ENCODE peak calls at places on chromosomes 16 and 17, in four cellular contexts. D is HepG2, L is K562, X is GM12878. Q is an unnamed sample.

GRCh38 chr17:309361-309888 is 43.2 kb downstream of the RPH3AL start:
- DNase-seq in D (peak), L (peak), X (no peak), Q (peak)

GRCh38 chr16:24685539-24686432 is 43.7 kb upstream of the TNRC6A start:
- DNase-seq in D (peak), L (peak), X (no peak), Q (peak)

GRCh38 chr17:39082482-39082881 is 69.0 kb downstream of the PLXDC1 start:
- DNase-seq in D (no peak), L (no peak), X (no peak), Q (no peak)

GRCh38 chr17:50550661-50551432 is 3.9 kb downstream of the SPATA20 start:
- DNase-seq in D (peak), L (peak), X (no peak), Q (peak)

GRCh38 chr17:18362509-18363020 is 785 bp downstream of the SHMT1 start:
- DNase-seq in D (peak), L (no peak), X (no peak), Q (peak)

GRCh38 chr16:27302126-27302525 is 11.6 kb upstream of the IL4R start:
- DNase-seq in D (no peak), L (no peak), X (no peak), Q (no peak)

GRCh38 chr16:29899516-29900101 is at the start of gene SEZ6L2:
- DNase-seq in D (peak), L (peak), X (no peak), Q (peak)

GRCh38 chr16:84718-85452 is 6.9 kb downstream of the MPG start:
- DNase-seq in D (no peak), L (no peak), X (peak), Q (no peak)

GRCh38 chr16:82782715-82783251 is 156.0 kb downstream of the CDH13 start:
- DNase-seq in D (no peak), L (no peak), X (no peak), Q (no peak)

GRCh38 chr16:85718682-85719081 is 29.9 kb upstream of the GINS2 start:
- DNase-seq in D (peak), L (peak), X (no peak), Q (peak)

GRCh38 chr17:36858119-36859002 is 78.9 kb upstream of the LHX1 start:
- DNase-seq in D (peak), L (no peak), X (no peak), Q (no peak)

GRCh38 chr17:75531724-75532090 is 6.2 kb downstream of the LLGL2 start:
- DNase-seq in D (no peak), L (no peak), X (no peak), Q (no peak)

GRCh38 chr16:87964049-87964448 is 12.8 kb downstream of the BANP start:
- DNase-seq in D (no peak), L (no peak), X (no peak), Q (no peak)

GRCh38 chr16:54126907-54127306 is 159.7 kb downstream of the IRX3 start:
- DNase-seq in D (no peak), L (no peak), X (no peak), Q (no peak)

GRCh38 chr16:14961405-14962186 is 13.2 kb upstream of the PDXDC1 start:
- DNase-seq in D (no peak), L (no peak), X (no peak), Q (no peak)

GRCh38 chr17:32794533-32795246 is 82.2 kb downstream of the MYO1D start:
- DNase-seq in D (peak), L (peak), X (no peak), Q (no peak)

GRCh38 chr16:13453325-13453724 is 466.6 kb upstream of the ERCC4 start:
- DNase-seq in D (no peak), L (no peak), X (no peak), Q (no peak)

GRCh38 chr16:55543470-55543869 is 23.0 kb upstream of the CAPNS2 start:
- DNase-seq in D (peak), L (no peak), X (no peak), Q (no peak)

GRCh38 chr16:88857728-88858339 is 907 bp downstream of the TRAPPC2L start:
- DNase-seq in D (peak), L (peak), X (no peak), Q (peak)

GRCh38 chr16:85402910-85403692 is 210.0 kb upstream of the GSE1 start:
- DNase-seq in D (no peak), L (peak), X (no peak), Q (no peak)

GRCh38 chr17:4038076-4038475 is 73.8 kb upstream of the ATP2A3 start:
- DNase-seq in D (no peak), L (no peak), X (no peak), Q (no peak)

GRCh38 chr17:48259710-48260291 is 152.2 kb downstream of the SNX11 start:
- DNase-seq in D (no peak), L (peak), X (no peak), Q (no peak)

GRCh38 chr17:46167826-46168569 is 25.2 kb downstream of the KANSL1 start:
- DNase-seq in D (peak), L (no peak), X (no peak), Q (no peak)

GRCh38 chr16:84582958-84583516 is 34.8 kb downstream of the COTL1 start:
- DNase-seq in D (no peak), L (no peak), X (no peak), Q (no peak)

GRCh38 chr17:4877089-4877488 is 22.2 kb upstream of the C17orf107 start:
- DNase-seq in D (no peak), L (no peak), X (no peak), Q (no peak)

GRCh38 chr16:71229344-71229743 is 1.2 kb downstream of the HYDIN start:
- DNase-seq in D (no peak), L (no peak), X (no peak), Q (no peak)

GRCh38 chr17:79803421-79803996 is 6.6 kb upstream of the CBX8 start:
- DNase-seq in D (no peak), L (no peak), X (no peak), Q (no peak)

GRCh38 chr17:79802736-79803420 is 6.0 kb upstream of the CBX8 start:
- DNase-seq in D (no peak), L (peak), X (no peak), Q (no peak)

GRCh38 chr17:79802039-79802735 is 5.3 kb upstream of the CBX8 start:
- DNase-seq in D (no peak), L (no peak), X (no peak), Q (no peak)

GRCh38 chr17:79804856-79805696 is 8.2 kb upstream of the CBX8 start:
- DNase-seq in D (no peak), L (no peak), X (no peak), Q (no peak)

DNA sequence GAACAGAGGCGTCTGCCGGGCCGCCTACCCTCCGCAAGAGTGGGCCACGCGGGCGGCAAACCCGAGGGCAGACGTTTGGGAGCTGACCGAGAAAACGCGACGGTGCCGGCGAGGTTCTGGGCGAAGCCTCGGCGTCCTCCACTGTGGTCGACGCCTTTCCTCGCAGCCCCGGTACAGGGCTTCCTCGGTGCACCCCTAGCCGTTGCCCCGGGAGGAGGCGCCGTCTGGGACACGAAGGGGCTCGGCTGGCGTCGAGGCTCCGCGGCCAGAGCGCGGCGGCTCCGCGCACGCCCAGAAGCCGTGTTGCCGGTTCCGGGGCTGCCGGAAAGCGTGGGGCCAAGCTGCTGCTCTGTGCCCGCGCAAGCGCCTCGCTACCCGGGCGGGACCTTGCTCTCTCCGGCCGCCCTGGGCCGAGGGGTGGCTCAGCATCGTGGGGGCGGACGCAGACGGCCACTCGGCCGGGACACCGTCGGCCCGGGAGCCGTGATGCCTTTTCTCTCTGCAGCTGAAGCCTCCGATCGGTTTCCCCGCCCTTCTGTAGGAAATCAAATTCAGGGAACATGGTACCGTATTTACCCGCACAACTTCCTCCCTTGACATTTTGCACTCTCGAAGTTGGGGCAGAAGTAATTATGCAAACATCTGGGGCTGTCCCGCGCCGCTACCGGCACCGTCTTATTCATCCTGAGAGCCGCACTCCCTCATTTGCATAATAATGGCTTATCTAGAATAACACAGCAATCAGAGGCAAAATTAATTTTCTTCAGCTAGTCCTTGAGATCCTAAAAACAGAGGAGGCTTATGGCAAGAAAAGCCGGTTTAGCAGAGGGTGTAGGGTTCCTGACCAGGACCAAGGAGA is 7.3 kb upstream of the CBX8 start:
- DNase-seq in D (no peak), L (no peak), X (peak), Q (peak)
- TF ChIP-seq TARDBP in D (no peak), L (no peak), X (no peak), Q (no peak)

GRCh38 chr16:80725566-80726162 is 78.7 kb downstream of the CDYL2 start:
- DNase-seq in D (no peak), L (no peak), X (no peak), Q (no peak)
- TF ChIP-seq FOXK2 in D (no peak), L (no peak), X (no peak), Q (no peak)

GRCh38 chr16:11233727-11234376 is 22.2 kb downstream of the SOCS1 start:
- DNase-seq in D (no peak), L (peak), X (no peak), Q (no peak)
- TF ChIP-seq SP1 in D (no peak), L (no peak), X (no peak), Q (no peak)

DNA sequence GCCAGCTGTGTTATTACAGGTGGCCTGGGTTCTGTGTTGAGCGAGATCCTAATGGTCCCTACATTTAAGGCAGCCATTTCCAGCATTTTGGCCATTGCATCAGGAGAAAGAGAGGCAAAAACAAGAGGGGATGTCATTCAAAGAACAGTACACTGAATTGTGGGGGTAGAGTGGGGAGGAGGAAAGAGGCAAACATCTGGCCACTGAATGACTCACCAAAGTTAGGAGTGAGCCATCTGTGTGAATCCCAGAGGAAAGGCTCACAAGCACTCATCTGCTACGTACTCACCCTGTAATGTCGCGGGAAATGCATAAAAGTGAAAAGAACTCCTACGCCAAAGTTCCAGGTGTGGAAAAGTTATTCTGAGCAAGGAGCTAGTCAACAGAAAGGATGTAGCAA is 16.7 kb downstream of the KRABD2 start:
- DNase-seq in D (no peak), L (peak), X (no peak), Q (no peak)
- TF ChIP-seq TARDBP in D (no peak), L (no peak), X (no peak), Q (no peak)

GRCh38 chr16:58034786-58035185 is 9.2 kb downstream of the MMP15 start:
- DNase-seq in D (no peak), L (peak), X (no peak), Q (no peak)
- TF ChIP-seq FOXK2 in D (no peak), L (no peak), X (no peak), Q (no peak)

GRCh38 chr17:44310188-44310587 is 1.8 kb downstream of the RUNDC3A start:
- DNase-seq in D (no peak), L (no peak), X (no peak), Q (no peak)
- TF ChIP-seq SP1 in D (no peak), L (no peak), X (no peak), Q (no peak)

Q was measured in HEK293T.